ENCODE peak calls at places on chromosomes 6 and 20, in four cellular contexts. Q, G, V and D are unnamed samples.

GRCh38 chr20:21436186-21436585 is 38.9 kb upstream of the NKX2-4 start:
- DNase-seq in Q (no peak), G (peak), V (peak), D (peak)

GRCh38 chr20:17510548-17510947 is 20.6 kb downstream of the BFSP1 start:
- DNase-seq in Q (no peak), G (no peak), V (no peak), D (no peak)

GRCh38 chr6:87139236-87139635 is 16.1 kb upstream of the ZNF292 start:
- DNase-seq in Q (peak), G (peak), V (peak), D (peak)

GRCh38 chr20:44962483-44962882 is 2.3 kb upstream of the TOMM34 start:
- DNase-seq in Q (no peak), G (no peak), V (no peak), D (no peak)

GRCh38 chr6:120871416-120872261 is 462.6 kb downstream of the TBC1D32 start:
- DNase-seq in Q (no peak), G (no peak), V (no peak), D (no peak)

GRCh38 chr20:32674362-32674789 is 635 bp upstream of the C20orf203 start:
- DNase-seq in Q (peak), G (peak), V (peak), D (peak)

GRCh38 chr20:1327827-1328679 is 886 bp downstream of the SDCBP2 start:
- DNase-seq in Q (no peak), G (no peak), V (no peak), D (no peak)

GRCh38 chr6:1311400-1312192 is at the start of gene FOXQ1:
- DNase-seq in Q (peak), G (no peak), V (peak), D (no peak)

GRCh38 chr20:43388267-43389081 is 69.2 kb upstream of the SRSF6 start:
- DNase-seq in Q (peak), G (peak), V (peak), D (no peak)

GRCh38 chr6:13916230-13916944 is 8.4 kb upstream of the RNF182 start:
- DNase-seq in Q (no peak), G (peak), V (peak), D (peak)

GRCh38 chr6:159097256-159097655 is 52.5 kb upstream of the TAGAP start:
- DNase-seq in Q (peak), G (no peak), V (no peak), D (no peak)

GRCh38 chr6:21511891-21512550 is 81.5 kb upstream of the SOX4 start:
- DNase-seq in Q (no peak), G (no peak), V (no peak), D (no peak)

GRCh38 chr20:38585404-38586180 is 4.6 kb downstream of the ADIG start:
- DNase-seq in Q (no peak), G (no peak), V (no peak), D (no peak)

GRCh38 chr6:147787407-147787806 is 278.9 kb downstream of the SAMD5 start:
- DNase-seq in Q (no peak), G (no peak), V (no peak), D (no peak)

GRCh38 chr6:52539607-52540006 is 37.3 kb downstream of the TRAM2 start:
- DNase-seq in Q (no peak), G (peak), V (no peak), D (peak)

GRCh38 chr6:96007663-96008062 is 8.1 kb upstream of the FUT9 start:
- DNase-seq in Q (no peak), G (no peak), V (no peak), D (no peak)

GRCh38 chr6:2951723-2952122 is 19.6 kb downstream of the SERPINB6 start:
- DNase-seq in Q (no peak), G (no peak), V (no peak), D (no peak)

GRCh38 chr6:169810066-169810989 is 58.9 kb downstream of the ERMARD start:
- DNase-seq in Q (no peak), G (no peak), V (no peak), D (no peak)

GRCh38 chr20:51563597-51564332 is 21.2 kb upstream of the NFATC2 start:
- DNase-seq in Q (peak), G (peak), V (peak), D (peak)

GRCh38 chr6:113047148-113047547 is 700.0 kb downstream of the RFPL4B start:
- DNase-seq in Q (no peak), G (peak), V (no peak), D (peak)

GRCh38 chr20:47703748-47704147 is 81.5 kb downstream of the SULF2 start:
- DNase-seq in Q (no peak), G (peak), V (peak), D (peak)

GRCh38 chr20:55143605-55144004 is 668.2 kb downstream of the DOK5 start:
- DNase-seq in Q (no peak), G (no peak), V (no peak), D (no peak)